ENCODE peak calls at places on chromosome 3, in four cellular contexts. V is HepG2, A is GM12878, M is K562. Q is an unnamed sample.

GRCh38 chr3:37765591-37766219 is 96.0 kb upstream of the CTDSPL start:
- DNase-seq in M (peak), V (no peak), A (no peak), Q (no peak)

GRCh38 chr3:71511037-71511436 is 72.5 kb downstream of the FOXP1 start:
- DNase-seq in A (no peak), M (peak), V (no peak), Q (peak)

GRCh38 chr3:58063424-58063823 is 55.2 kb downstream of the FLNB start:
- DNase-seq in V (no peak), M (peak), A (no peak), Q (no peak)

GRCh38 chr3:9806688-9807589 is 3.1 kb upstream of the TTLL3 start:
- DNase-seq in V (no peak), A (no peak), M (no peak), Q (no peak)

GRCh38 chr3:113212155-113212844 is 943 bp downstream of the BOC start:
- DNase-seq in A (no peak), M (no peak), V (no peak), Q (peak)

GRCh38 chr3:183159319-183159718 is 3.2 kb downstream of the LAMP3 start:
- DNase-seq in V (no peak), M (peak), A (no peak), Q (no peak)

GRCh38 chr3:101629219-101629618 is 47.7 kb downstream of the ZBTB11 start:
- DNase-seq in M (no peak), V (no peak), A (no peak), Q (no peak)

GRCh38 chr3:129690406-129690805 is 83.9 kb upstream of the PLXND1 start:
- DNase-seq in V (peak), M (peak), A (peak), Q (peak)

GRCh38 chr3:188905991-188906635 is 265.7 kb upstream of the TPRG1 start:
- DNase-seq in A (no peak), V (no peak), M (no peak), Q (no peak)

GRCh38 chr3:19149388-19149787 is 1.1 kb downstream of the KCNH8 start:
- DNase-seq in M (no peak), V (no peak), A (no peak), Q (no peak)

GRCh38 chr3:99119312-99119810 is 217.9 kb upstream of the DCBLD2 start:
- DNase-seq in M (no peak), A (no peak), V (no peak), Q (peak)

GRCh38 chr3:16171009-16171408 is 3.5 kb upstream of the GALNT15 start:
- DNase-seq in A (no peak), M (no peak), V (no peak), Q (no peak)

GRCh38 chr3:65833761-65834505 is 204.8 kb downstream of the MAGI1 start:
- DNase-seq in A (no peak), V (no peak), M (no peak), Q (peak)

GRCh38 chr3:188646592-188646991 is 492.6 kb downstream of the LPP start:
- DNase-seq in V (no peak), M (no peak), A (no peak), Q (peak)

GRCh38 chr3:151346292-151346691 is 16.9 kb upstream of the P2RY13 start:
- DNase-seq in A (no peak), V (no peak), M (no peak), Q (no peak)
- TF ChIP-seq MYC in A (no peak), V (no peak), M (no peak), Q (no peak)

GRCh38 chr3:108861401-108861800 is 38.8 kb downstream of the TRAT1 start:
- DNase-seq in M (no peak), V (no peak), A (no peak), Q (no peak)

GRCh38 chr3:108863799-108864135 is 41.2 kb downstream of the TRAT1 start:
- DNase-seq in V (no peak), M (no peak), A (no peak), Q (no peak)

GRCh38 chr3:108862865-108863798 is 40.5 kb downstream of the TRAT1 start:
- DNase-seq in M (no peak), V (no peak), A (no peak), Q (peak)
- H2AFZ ChIP-seq in M (no peak), V (no peak), A (no peak), Q (no peak)

GRCh38 chr3:131892331-131892730 is 142.5 kb downstream of the CPNE4 start:
- DNase-seq in M (no peak), A (no peak), V (no peak), Q (no peak)
- TF ChIP-seq CTCF in M (no peak), A (no peak), V (no peak), Q (no peak)

GRCh38 chr3:127535901-127536817 is 54.4 kb downstream of the TPRA1 start:
- DNase-seq in V (no peak), A (no peak), M (no peak), Q (no peak)
- TF ChIP-seq MYC in V (no peak), A (no peak), M (no peak), Q (no peak)

GRCh38 chr3:63228677-63229076 is 49.4 kb upstream of the SYNPR start:
- DNase-seq in M (peak), V (peak), A (no peak), Q (peak)

GRCh38 chr3:63230146-63230545 is 48.0 kb upstream of the SYNPR start:
- DNase-seq in M (no peak), A (no peak), V (no peak), Q (no peak)

GRCh38 chr3:63232764-63233396 is 45.2 kb upstream of the SYNPR start:
- DNase-seq in V (no peak), A (no peak), M (no peak), Q (no peak)

GRCh38 chr3:63231556-63231955 is 46.6 kb upstream of the SYNPR start:
- DNase-seq in M (no peak), V (no peak), A (no peak), Q (no peak)

DNA sequence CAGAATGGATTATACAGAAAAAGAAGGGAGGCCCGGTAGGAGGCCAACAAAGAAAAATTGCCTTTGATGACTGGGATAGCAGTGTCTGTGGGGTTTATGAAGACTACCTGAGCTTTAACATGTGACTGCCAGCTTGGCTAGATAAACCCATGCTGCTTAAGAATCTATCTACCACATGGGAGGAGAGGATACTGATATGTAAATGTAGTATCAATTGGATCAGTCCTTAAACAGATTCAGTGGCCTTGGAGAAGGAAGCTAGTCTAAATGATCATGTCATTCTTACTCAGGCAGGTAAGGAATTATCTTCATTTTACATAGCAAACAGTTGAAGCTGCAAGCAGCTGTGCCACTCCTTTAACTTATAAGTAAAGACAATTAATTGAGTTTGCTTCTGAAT is 50.0 kb upstream of the SYNPR start:
- DNase-seq in M (no peak), A (no peak), V (no peak), Q (no peak)
- H2AFZ ChIP-seq in M (no peak), A (no peak), V (no peak), Q (no peak)